ENCODE peak calls at places on chromosomes 1 and 21, in eight cellular contexts. One of them, this sample, is unnamed.

GRCh38 chr1:189510827-189511226 is 966.8 kb downstream of the BRINP3 start:
- DNase-seq in activated naive CD4-positive, alpha-beta T cell treated with anti-CD3 and anti-CD28 coated beads for 36 hours: no peak
- DNase-seq in Daoy: no peak
- DNase-seq in choroid plexus epithelial cell: no peak
- DNase-seq in NCI-H1048: no peak
- DNase-seq in stimulated activated CD4-positive, alpha-beta T cell treated with anti-CD3 and anti-CD28 coated beads, TNF-alpha, amount 100 ng/mL, for 4 hours: no peak
- DNase-seq in T-cell: no peak
- DNase-seq in dermis blood vessel endothelial cell: no peak
- DNase-seq in this sample: no peak

GRCh38 chr1:214224605-214225354 is 56.2 kb upstream of the SMYD2 start:
- DNase-seq in Daoy: peak
- DNase-seq in activated naive CD4-positive, alpha-beta T cell treated with anti-CD3 and anti-CD28 coated beads for 36 hours: no peak
- DNase-seq in choroid plexus epithelial cell: peak
- DNase-seq in T-cell: no peak
- DNase-seq in dermis blood vessel endothelial cell: peak
- DNase-seq in NCI-H1048: no peak
- DNase-seq in stimulated activated CD4-positive, alpha-beta T cell treated with anti-CD3 and anti-CD28 coated beads, TNF-alpha, amount 100 ng/mL, for 4 hours: no peak
- DNase-seq in this sample: no peak

GRCh38 chr21:16709866-16710550 is 802.8 kb upstream of the CXADR start:
- DNase-seq in dermis blood vessel endothelial cell: no peak
- DNase-seq in Daoy: no peak
- DNase-seq in activated naive CD4-positive, alpha-beta T cell treated with anti-CD3 and anti-CD28 coated beads for 36 hours: no peak
- DNase-seq in stimulated activated CD4-positive, alpha-beta T cell treated with anti-CD3 and anti-CD28 coated beads, TNF-alpha, amount 100 ng/mL, for 4 hours: no peak
- DNase-seq in NCI-H1048: no peak
- DNase-seq in T-cell: no peak
- DNase-seq in choroid plexus epithelial cell: peak
- DNase-seq in this sample: no peak

GRCh38 chr21:43879348-43880110 is 14.5 kb downstream of the AGPAT3 start:
- DNase-seq in dermis blood vessel endothelial cell: no peak
- DNase-seq in stimulated activated CD4-positive, alpha-beta T cell treated with anti-CD3 and anti-CD28 coated beads, TNF-alpha, amount 100 ng/mL, for 4 hours: no peak
- DNase-seq in activated naive CD4-positive, alpha-beta T cell treated with anti-CD3 and anti-CD28 coated beads for 36 hours: no peak
- DNase-seq in Daoy: no peak
- DNase-seq in NCI-H1048: no peak
- DNase-seq in choroid plexus epithelial cell: no peak
- DNase-seq in T-cell: no peak
- DNase-seq in this sample: no peak

GRCh38 chr1:221884821-221885220 is 142.9 kb upstream of the DUSP10 start:
- DNase-seq in Daoy: no peak
- DNase-seq in dermis blood vessel endothelial cell: no peak
- DNase-seq in choroid plexus epithelial cell: peak
- DNase-seq in T-cell: no peak
- DNase-seq in NCI-H1048: no peak
- DNase-seq in activated naive CD4-positive, alpha-beta T cell treated with anti-CD3 and anti-CD28 coated beads for 36 hours: no peak
- DNase-seq in stimulated activated CD4-positive, alpha-beta T cell treated with anti-CD3 and anti-CD28 coated beads, TNF-alpha, amount 100 ng/mL, for 4 hours: no peak
- DNase-seq in this sample: no peak

GRCh38 chr1:20584890-20585289 is 4.0 kb upstream of the CDA start:
- DNase-seq in activated naive CD4-positive, alpha-beta T cell treated with anti-CD3 and anti-CD28 coated beads for 36 hours: no peak
- DNase-seq in NCI-H1048: no peak
- DNase-seq in T-cell: no peak
- DNase-seq in choroid plexus epithelial cell: peak
- DNase-seq in Daoy: peak
- DNase-seq in dermis blood vessel endothelial cell: no peak
- DNase-seq in stimulated activated CD4-positive, alpha-beta T cell treated with anti-CD3 and anti-CD28 coated beads, TNF-alpha, amount 100 ng/mL, for 4 hours: no peak
- DNase-seq in this sample: no peak

GRCh38 chr1:57017201-57017600 is 51.4 kb upstream of the C8B start:
- DNase-seq in dermis blood vessel endothelial cell: no peak
- DNase-seq in NCI-H1048: no peak
- DNase-seq in stimulated activated CD4-positive, alpha-beta T cell treated with anti-CD3 and anti-CD28 coated beads, TNF-alpha, amount 100 ng/mL, for 4 hours: no peak
- DNase-seq in activated naive CD4-positive, alpha-beta T cell treated with anti-CD3 and anti-CD28 coated beads for 36 hours: no peak
- DNase-seq in T-cell: no peak
- DNase-seq in Daoy: peak
- DNase-seq in choroid plexus epithelial cell: no peak
- DNase-seq in this sample: no peak

GRCh38 chr1:153750026-153750995 is 22.5 kb downstream of the INTS3 start:
- DNase-seq in Daoy: no peak
- DNase-seq in activated naive CD4-positive, alpha-beta T cell treated with anti-CD3 and anti-CD28 coated beads for 36 hours: no peak
- DNase-seq in choroid plexus epithelial cell: no peak
- DNase-seq in dermis blood vessel endothelial cell: peak
- DNase-seq in NCI-H1048: no peak
- DNase-seq in T-cell: no peak
- DNase-seq in stimulated activated CD4-positive, alpha-beta T cell treated with anti-CD3 and anti-CD28 coated beads, TNF-alpha, amount 100 ng/mL, for 4 hours: no peak
- DNase-seq in this sample: no peak

GRCh38 chr1:30450818-30451233 is 272.6 kb downstream of the MATN1 start:
- DNase-seq in activated naive CD4-positive, alpha-beta T cell treated with anti-CD3 and anti-CD28 coated beads for 36 hours: no peak
- DNase-seq in choroid plexus epithelial cell: no peak
- DNase-seq in stimulated activated CD4-positive, alpha-beta T cell treated with anti-CD3 and anti-CD28 coated beads, TNF-alpha, amount 100 ng/mL, for 4 hours: no peak
- DNase-seq in dermis blood vessel endothelial cell: no peak
- DNase-seq in NCI-H1048: no peak
- DNase-seq in Daoy: no peak
- DNase-seq in T-cell: no peak
- DNase-seq in this sample: no peak

GRCh38 chr1:235015291-235015990 is 113.2 kb downstream of the TOMM20 start:
- DNase-seq in stimulated activated CD4-positive, alpha-beta T cell treated with anti-CD3 and anti-CD28 coated beads, TNF-alpha, amount 100 ng/mL, for 4 hours: no peak
- DNase-seq in T-cell: no peak
- DNase-seq in choroid plexus epithelial cell: no peak
- DNase-seq in dermis blood vessel endothelial cell: no peak
- DNase-seq in Daoy: no peak
- DNase-seq in activated naive CD4-positive, alpha-beta T cell treated with anti-CD3 and anti-CD28 coated beads for 36 hours: peak
- DNase-seq in NCI-H1048: no peak
- DNase-seq in this sample: peak

GRCh38 chr1:42136466-42136865 is 16.7 kb upstream of the GUCA2B start:
- DNase-seq in activated naive CD4-positive, alpha-beta T cell treated with anti-CD3 and anti-CD28 coated beads for 36 hours: no peak
- DNase-seq in T-cell: no peak
- DNase-seq in NCI-H1048: no peak
- DNase-seq in stimulated activated CD4-positive, alpha-beta T cell treated with anti-CD3 and anti-CD28 coated beads, TNF-alpha, amount 100 ng/mL, for 4 hours: no peak
- DNase-seq in dermis blood vessel endothelial cell: no peak
- DNase-seq in Daoy: no peak
- DNase-seq in choroid plexus epithelial cell: no peak
- DNase-seq in this sample: no peak

GRCh38 chr1:210250665-210250997 is 18.0 kb downstream of the SERTAD4 start:
- DNase-seq in Daoy: peak
- DNase-seq in stimulated activated CD4-positive, alpha-beta T cell treated with anti-CD3 and anti-CD28 coated beads, TNF-alpha, amount 100 ng/mL, for 4 hours: no peak
- DNase-seq in dermis blood vessel endothelial cell: peak
- DNase-seq in choroid plexus epithelial cell: no peak
- DNase-seq in T-cell: no peak
- DNase-seq in NCI-H1048: no peak
- DNase-seq in activated naive CD4-positive, alpha-beta T cell treated with anti-CD3 and anti-CD28 coated beads for 36 hours: no peak
- DNase-seq in this sample: no peak

GRCh38 chr1:237763137-237763536 is 127.6 kb downstream of the ZP4 start:
- DNase-seq in dermis blood vessel endothelial cell: no peak
- DNase-seq in T-cell: no peak
- DNase-seq in NCI-H1048: no peak
- DNase-seq in stimulated activated CD4-positive, alpha-beta T cell treated with anti-CD3 and anti-CD28 coated beads, TNF-alpha, amount 100 ng/mL, for 4 hours: no peak
- DNase-seq in activated naive CD4-positive, alpha-beta T cell treated with anti-CD3 and anti-CD28 coated beads for 36 hours: no peak
- DNase-seq in Daoy: no peak
- DNase-seq in choroid plexus epithelial cell: no peak
- DNase-seq in this sample: no peak

GRCh38 chr1:170340259-170340658 is 191.7 kb upstream of the GORAB start:
- DNase-seq in stimulated activated CD4-positive, alpha-beta T cell treated with anti-CD3 and anti-CD28 coated beads, TNF-alpha, amount 100 ng/mL, for 4 hours: no peak
- DNase-seq in dermis blood vessel endothelial cell: no peak
- DNase-seq in activated naive CD4-positive, alpha-beta T cell treated with anti-CD3 and anti-CD28 coated beads for 36 hours: no peak
- DNase-seq in choroid plexus epithelial cell: peak
- DNase-seq in Daoy: no peak
- DNase-seq in T-cell: no peak
- DNase-seq in NCI-H1048: no peak
- DNase-seq in this sample: no peak

GRCh38 chr1:154866995-154867795 is 2.9 kb downstream of the KCNN3 start:
- DNase-seq in activated naive CD4-positive, alpha-beta T cell treated with anti-CD3 and anti-CD28 coated beads for 36 hours: peak
- DNase-seq in NCI-H1048: no peak
- DNase-seq in dermis blood vessel endothelial cell: peak
- DNase-seq in choroid plexus epithelial cell: peak
- DNase-seq in stimulated activated CD4-positive, alpha-beta T cell treated with anti-CD3 and anti-CD28 coated beads, TNF-alpha, amount 100 ng/mL, for 4 hours: no peak
- DNase-seq in Daoy: peak
- DNase-seq in T-cell: no peak
- DNase-seq in this sample: no peak

GRCh38 chr1:174239541-174239940 is 80.2 kb downstream of the RABGAP1L start:
- DNase-seq in T-cell: no peak
- DNase-seq in Daoy: no peak
- DNase-seq in dermis blood vessel endothelial cell: no peak
- DNase-seq in NCI-H1048: no peak
- DNase-seq in choroid plexus epithelial cell: peak
- DNase-seq in activated naive CD4-positive, alpha-beta T cell treated with anti-CD3 and anti-CD28 coated beads for 36 hours: no peak
- DNase-seq in stimulated activated CD4-positive, alpha-beta T cell treated with anti-CD3 and anti-CD28 coated beads, TNF-alpha, amount 100 ng/mL, for 4 hours: no peak
- DNase-seq in this sample: no peak

GRCh38 chr1:15584489-15585363 is at the start of gene AGMAT:
- DNase-seq in Daoy: peak
- DNase-seq in activated naive CD4-positive, alpha-beta T cell treated with anti-CD3 and anti-CD28 coated beads for 36 hours: peak
- DNase-seq in T-cell: peak
- DNase-seq in dermis blood vessel endothelial cell: peak
- DNase-seq in stimulated activated CD4-positive, alpha-beta T cell treated with anti-CD3 and anti-CD28 coated beads, TNF-alpha, amount 100 ng/mL, for 4 hours: peak
- DNase-seq in NCI-H1048: no peak
- DNase-seq in choroid plexus epithelial cell: peak
- DNase-seq in this sample: peak

GRCh38 chr1:9448132-9449105 is 90.8 kb upstream of the SLC25A33 start:
- DNase-seq in activated naive CD4-positive, alpha-beta T cell treated with anti-CD3 and anti-CD28 coated beads for 36 hours: no peak
- DNase-seq in T-cell: no peak
- DNase-seq in dermis blood vessel endothelial cell: no peak
- DNase-seq in NCI-H1048: no peak
- DNase-seq in Daoy: no peak
- DNase-seq in stimulated activated CD4-positive, alpha-beta T cell treated with anti-CD3 and anti-CD28 coated beads, TNF-alpha, amount 100 ng/mL, for 4 hours: no peak
- DNase-seq in choroid plexus epithelial cell: peak
- DNase-seq in this sample: no peak

GRCh38 chr1:31102501-31102950 is 37.0 kb upstream of the PUM1 start:
- DNase-seq in Daoy: peak
- DNase-seq in activated naive CD4-positive, alpha-beta T cell treated with anti-CD3 and anti-CD28 coated beads for 36 hours: no peak
- DNase-seq in NCI-H1048: no peak
- DNase-seq in stimulated activated CD4-positive, alpha-beta T cell treated with anti-CD3 and anti-CD28 coated beads, TNF-alpha, amount 100 ng/mL, for 4 hours: no peak
- DNase-seq in choroid plexus epithelial cell: peak
- DNase-seq in dermis blood vessel endothelial cell: peak
- DNase-seq in T-cell: no peak
- DNase-seq in this sample: no peak

GRCh38 chr1:218351617-218352438 is 6.7 kb downstream of the TGFB2 start:
- DNase-seq in stimulated activated CD4-positive, alpha-beta T cell treated with anti-CD3 and anti-CD28 coated beads, TNF-alpha, amount 100 ng/mL, for 4 hours: no peak
- DNase-seq in activated naive CD4-positive, alpha-beta T cell treated with anti-CD3 and anti-CD28 coated beads for 36 hours: peak
- DNase-seq in dermis blood vessel endothelial cell: peak
- DNase-seq in Daoy: peak
- DNase-seq in NCI-H1048: no peak
- DNase-seq in T-cell: peak
- DNase-seq in choroid plexus epithelial cell: peak
- DNase-seq in this sample: peak

GRCh38 chr1:107277022-107277421 is 136.2 kb downstream of the NTNG1 start:
- DNase-seq in stimulated activated CD4-positive, alpha-beta T cell treated with anti-CD3 and anti-CD28 coated beads, TNF-alpha, amount 100 ng/mL, for 4 hours: no peak
- DNase-seq in choroid plexus epithelial cell: peak
- DNase-seq in NCI-H1048: no peak
- DNase-seq in activated naive CD4-positive, alpha-beta T cell treated with anti-CD3 and anti-CD28 coated beads for 36 hours: peak
- DNase-seq in dermis blood vessel endothelial cell: peak
- DNase-seq in T-cell: no peak
- DNase-seq in Daoy: peak
- DNase-seq in this sample: peak

GRCh38 chr21:25487046-25487594 is 120.2 kb downstream of the MRPL39 start:
- DNase-seq in T-cell: no peak
- DNase-seq in Daoy: no peak
- DNase-seq in stimulated activated CD4-positive, alpha-beta T cell treated with anti-CD3 and anti-CD28 coated beads, TNF-alpha, amount 100 ng/mL, for 4 hours: no peak
- DNase-seq in choroid plexus epithelial cell: no peak
- DNase-seq in activated naive CD4-positive, alpha-beta T cell treated with anti-CD3 and anti-CD28 coated beads for 36 hours: no peak
- DNase-seq in NCI-H1048: no peak
- DNase-seq in dermis blood vessel endothelial cell: no peak
- DNase-seq in this sample: no peak

GRCh38 chr1:85952460-85952859 is 204.1 kb downstream of the COL24A1 start:
- DNase-seq in choroid plexus epithelial cell: peak
- DNase-seq in NCI-H1048: no peak
- DNase-seq in T-cell: no peak
- DNase-seq in dermis blood vessel endothelial cell: peak
- DNase-seq in stimulated activated CD4-positive, alpha-beta T cell treated with anti-CD3 and anti-CD28 coated beads, TNF-alpha, amount 100 ng/mL, for 4 hours: no peak
- DNase-seq in activated naive CD4-positive, alpha-beta T cell treated with anti-CD3 and anti-CD28 coated beads for 36 hours: no peak
- DNase-seq in Daoy: no peak
- DNase-seq in this sample: no peak

GRCh38 chr1:116508984-116509980 is 61.5 kb downstream of the CD58 start:
- DNase-seq in NCI-H1048: no peak
- DNase-seq in dermis blood vessel endothelial cell: peak
- DNase-seq in T-cell: no peak
- DNase-seq in stimulated activated CD4-positive, alpha-beta T cell treated with anti-CD3 and anti-CD28 coated beads, TNF-alpha, amount 100 ng/mL, for 4 hours: no peak
- DNase-seq in Daoy: peak
- DNase-seq in choroid plexus epithelial cell: peak
- DNase-seq in activated naive CD4-positive, alpha-beta T cell treated with anti-CD3 and anti-CD28 coated beads for 36 hours: peak
- DNase-seq in this sample: peak

GRCh38 chr1:217526636-217527035 is 104.3 kb downstream of the GPATCH2 start:
- DNase-seq in dermis blood vessel endothelial cell: no peak
- DNase-seq in activated naive CD4-positive, alpha-beta T cell treated with anti-CD3 and anti-CD28 coated beads for 36 hours: no peak
- DNase-seq in stimulated activated CD4-positive, alpha-beta T cell treated with anti-CD3 and anti-CD28 coated beads, TNF-alpha, amount 100 ng/mL, for 4 hours: no peak
- DNase-seq in T-cell: no peak
- DNase-seq in choroid plexus epithelial cell: peak
- DNase-seq in NCI-H1048: no peak
- DNase-seq in Daoy: no peak
- DNase-seq in this sample: no peak

GRCh38 chr1:222097646-222098045 is 355.8 kb upstream of the DUSP10 start:
- DNase-seq in activated naive CD4-positive, alpha-beta T cell treated with anti-CD3 and anti-CD28 coated beads for 36 hours: no peak
- DNase-seq in Daoy: no peak
- DNase-seq in T-cell: no peak
- DNase-seq in NCI-H1048: no peak
- DNase-seq in stimulated activated CD4-positive, alpha-beta T cell treated with anti-CD3 and anti-CD28 coated beads, TNF-alpha, amount 100 ng/mL, for 4 hours: no peak
- DNase-seq in choroid plexus epithelial cell: no peak
- DNase-seq in dermis blood vessel endothelial cell: no peak
- DNase-seq in this sample: no peak

GRCh38 chr1:202599669-202600431 is 110.4 kb downstream of the SYT2 start:
- DNase-seq in NCI-H1048: peak
- DNase-seq in activated naive CD4-positive, alpha-beta T cell treated with anti-CD3 and anti-CD28 coated beads for 36 hours: peak
- DNase-seq in Daoy: peak
- DNase-seq in dermis blood vessel endothelial cell: peak
- DNase-seq in choroid plexus epithelial cell: peak
- DNase-seq in T-cell: no peak
- DNase-seq in stimulated activated CD4-positive, alpha-beta T cell treated with anti-CD3 and anti-CD28 coated beads, TNF-alpha, amount 100 ng/mL, for 4 hours: no peak
- DNase-seq in this sample: peak

GRCh38 chr1:232192781-232193450 is 437.0 kb downstream of the SIPA1L2 start:
- DNase-seq in Daoy: peak
- DNase-seq in dermis blood vessel endothelial cell: peak
- DNase-seq in choroid plexus epithelial cell: peak
- DNase-seq in T-cell: no peak
- DNase-seq in activated naive CD4-positive, alpha-beta T cell treated with anti-CD3 and anti-CD28 coated beads for 36 hours: no peak
- DNase-seq in NCI-H1048: no peak
- DNase-seq in stimulated activated CD4-positive, alpha-beta T cell treated with anti-CD3 and anti-CD28 coated beads, TNF-alpha, amount 100 ng/mL, for 4 hours: no peak
- DNase-seq in this sample: no peak

This sample was measured in activated CD8-positive, alpha-beta T cell treated with anti-CD3 and anti-CD28 coated beads for 36 hours.